ENCODE peak calls at places on chromosomes 16 and 17, in five cellular contexts. F is IMR-90, T is uterus, B is aorta, E is fibroblast of lung. A is an unnamed sample. For H3K27me3, the result is how much of the 10 kb centered on the place peaks cover.

GRCh38 chr17:74307984-74308773 is 17.8 kb upstream of the KIF19 start:
- DNase-seq in F (no peak), T (no peak), B (no peak), E (no peak), A (no peak)

GRCh38 chr17:76734080-76734840 is 2.9 kb downstream of the SRSF2 start:
- DNase-seq in F (peak), T (no peak), B (no peak), E (peak), A (no peak)

GRCh38 chr17:21171970-21172510 is 41.9 kb downstream of the TMEM11 start:
- DNase-seq in F (no peak), T (no peak), B (no peak), E (no peak), A (no peak)

GRCh38 chr17:50264263-50265113 is 9.8 kb upstream of the TMEM92 start:
- DNase-seq in F (peak), T (peak), B (peak), E (no peak), A (peak)

GRCh38 chr17:859461-860195 is 77.5 kb downstream of the MRM3 start:
- DNase-seq in F (peak), T (peak), B (no peak), E (peak), A (no peak)

GRCh38 chr17:58331815-58332719 is 3.5 kb upstream of the TSPOAP1 start:
- DNase-seq in F (no peak), T (peak), B (peak), E (no peak), A (no peak)

GRCh38 chr16:10497132-10498088 is 83.0 kb downstream of the EMP2 start:
- DNase-seq in F (no peak), T (no peak), B (no peak), E (no peak), A (no peak)

GRCh38 chr17:80286638-80286960 is 25.9 kb downstream of the RNF213 start:
- DNase-seq in F (no peak), T (no peak), B (no peak), E (no peak), A (no peak)

GRCh38 chr16:74290356-74290755 is 6.3 kb upstream of the PSMD7 start:
- DNase-seq in F (no peak), T (no peak), B (no peak), E (no peak), A (no peak)

GRCh38 chr17:77609553-77610517 is 348.7 kb upstream of the TNRC6C start:
- DNase-seq in F (no peak), T (peak), B (peak), E (peak), A (no peak)

GRCh38 chr16:51818342-51818944 is 667.4 kb upstream of the SALL1 start:
- DNase-seq in F (peak), T (peak), B (no peak), E (peak), A (no peak)

GRCh38 chr16:49843758-49844157 is 12.2 kb downstream of the ZNF423 start:
- DNase-seq in F (no peak), T (no peak), B (no peak), E (no peak), A (no peak)

GRCh38 chr16:18805257-18805773 is 4.0 kb upstream of the ARL6IP1 start:
- DNase-seq in F (no peak), T (no peak), B (no peak), E (no peak), A (no peak)

GRCh38 chr17:77353684-77354419 is 213.1 kb downstream of the SEC14L1 start:
- DNase-seq in F (peak), T (peak), B (peak), E (no peak), A (no peak)

GRCh38 chr16:3646348-3646920 is 8.1 kb upstream of the DNASE1 start:
- DNase-seq in F (peak), T (no peak), B (peak), E (no peak), A (no peak)

GRCh38 chr17:70796757-70797156 is 627.4 kb downstream of the KCNJ2 start:
- DNase-seq in F (no peak), T (no peak), B (no peak), E (peak), A (no peak)

GRCh38 chr16:85731179-85731578 is 19.7 kb downstream of the C16orf74 start:
- DNase-seq in F (no peak), T (no peak), B (no peak), E (no peak), A (no peak)

GRCh38 chr16:54926166-54926838 is 4.4 kb upstream of the IRX5 start:
- DNase-seq in F (peak), T (no peak), B (no peak), E (no peak), A (no peak)

GRCh38 chr16:10504404-10504885 is 76.0 kb downstream of the EMP2 start:
- DNase-seq in F (no peak), T (no peak), B (no peak), E (no peak), A (no peak)

GRCh38 chr17:79027925-79028491 is 4.0 kb downstream of the C1QTNF1 start:
- DNase-seq in F (no peak), T (peak), B (peak), E (peak), A (no peak)

DNA sequence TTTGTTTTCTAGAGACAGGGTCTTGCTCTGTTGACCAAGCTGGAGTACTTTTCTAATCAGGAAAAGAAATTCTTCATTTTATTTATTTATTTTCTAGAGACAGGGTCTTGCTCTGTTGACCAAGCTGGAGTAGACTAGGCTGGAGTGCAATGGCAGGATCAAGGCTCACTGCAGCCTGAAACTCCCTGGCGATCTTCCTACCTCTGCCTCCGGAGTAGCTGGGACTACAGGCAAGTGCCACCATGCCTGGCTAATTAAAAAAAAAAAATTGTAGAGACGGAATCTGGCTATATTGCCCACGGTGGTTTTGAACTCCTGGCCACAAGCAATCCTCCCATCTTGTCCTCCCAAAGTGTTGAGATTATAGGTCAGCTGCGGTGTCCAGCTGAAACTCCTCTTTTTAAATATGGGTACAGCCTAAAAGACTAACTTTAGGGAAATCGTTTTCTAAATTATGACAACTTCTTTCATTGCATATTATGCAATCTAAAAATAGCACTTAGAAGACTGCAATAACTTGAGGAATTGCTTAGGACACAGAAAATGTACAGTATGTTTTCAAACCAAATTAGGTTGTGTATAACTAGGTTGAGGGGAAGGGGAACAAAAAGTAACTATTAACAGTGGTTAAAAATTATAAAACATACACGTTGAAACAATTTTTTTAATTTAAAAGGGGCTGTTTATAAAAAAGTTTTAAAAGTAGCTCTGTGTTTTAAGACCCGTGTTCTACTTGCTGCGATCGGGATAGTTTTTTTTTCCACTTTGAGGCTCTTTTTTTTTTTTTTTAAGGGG is 4.8 kb downstream of the PRAC1 start:
- DNase-seq in F (no peak), T (no peak), B (no peak), E (no peak), A (no peak)
- H3K27me3 ChIP-seq in F (half or more), T (half or more), B (under half), E (half or more), A (under half)

DNA sequence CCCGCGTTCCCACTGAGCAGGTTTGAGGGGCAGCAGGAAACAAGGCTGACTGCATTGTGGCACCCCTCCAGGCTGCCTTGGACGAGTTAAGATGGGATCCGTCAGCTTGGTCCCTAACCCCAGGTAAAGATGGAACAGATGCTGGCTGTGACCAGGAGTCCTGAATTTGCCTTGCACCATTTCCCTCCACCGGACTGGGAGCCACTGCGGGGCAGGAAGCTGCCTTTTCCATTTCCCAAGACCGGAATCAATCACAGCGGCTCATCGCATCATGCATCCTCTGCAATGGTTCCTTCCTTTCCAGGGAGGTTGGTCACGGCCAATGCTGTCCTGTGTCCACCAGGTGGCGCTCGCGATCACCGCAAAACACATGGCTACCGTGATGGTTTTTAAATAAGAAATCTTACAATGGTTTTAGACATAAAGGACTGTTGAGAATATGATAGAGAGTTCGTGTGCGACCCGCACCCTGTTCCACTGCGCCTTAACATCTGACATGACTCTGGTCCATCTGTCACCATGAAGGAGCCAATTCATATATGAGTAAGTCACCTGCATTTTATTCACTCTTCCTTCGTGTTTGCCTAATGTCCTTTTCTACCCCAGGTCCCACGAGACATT is 6.8 kb upstream of the MEAK7 start:
- DNase-seq in F (peak), T (peak), B (peak), E (peak), A (no peak)
- H3K4me3 ChIP-seq in F (no peak), T (no peak), B (no peak), E (no peak), A (no peak)

GRCh38 chr16:12896562-12896961 is 4.8 kb upstream of the SHISA9 start:
- DNase-seq in F (no peak), T (no peak), B (no peak), E (no peak), A (no peak)
- H3K27me3 ChIP-seq in F (under half), T (under half), B (under half), E (under half), A (under half)

GRCh38 chr16:46908540-46909372 is 24.6 kb downstream of the GPT2 start:
- DNase-seq in F (peak), T (peak), B (no peak), E (peak), A (no peak)
- H3K4me3 ChIP-seq in F (no peak), T (no peak), B (no peak), E (no peak), A (no peak)

A was measured in vagina.